ENCODE peak calls at places on chromosomes 1 and 21, in five cellular contexts. A, M, K, V and S are unnamed samples.

GRCh38 chr1:160167056-160167455 is 15.7 kb downstream of the ATP1A4 start:
- DNase-seq in A (no peak), M (no peak), K (no peak), V (no peak), S (no peak)

GRCh38 chr1:903721-904270 is 19.9 kb upstream of the SAMD11 start:
- DNase-seq in A (no peak), M (no peak), K (no peak), V (no peak), S (no peak)

GRCh38 chr1:70818391-70818790 is 229.2 kb downstream of the PTGER3 start:
- DNase-seq in A (no peak), M (no peak), K (no peak), V (no peak), S (no peak)

GRCh38 chr1:31412732-31413404 is at the start of gene SERINC2:
- DNase-seq in A (no peak), M (peak), K (no peak), V (no peak), S (no peak)

GRCh38 chr1:65372557-65372956 is 47.9 kb upstream of the LEPR start:
- DNase-seq in A (no peak), M (no peak), K (no peak), V (no peak), S (no peak)

GRCh38 chr21:18545908-18546307 is 142.3 kb upstream of the TMPRSS15 start:
- DNase-seq in A (no peak), M (no peak), K (no peak), V (no peak), S (no peak)

GRCh38 chr1:157985473-157985872 is 8.0 kb upstream of the KIRREL1 start:
- DNase-seq in A (no peak), M (no peak), K (no peak), V (no peak), S (no peak)

GRCh38 chr1:183203094-183203493 is 17.0 kb downstream of the LAMC2 start:
- DNase-seq in A (no peak), M (no peak), K (no peak), V (no peak), S (no peak)

GRCh38 chr21:34846601-34847112 is 177.9 kb downstream of the CLIC6 start:
- DNase-seq in A (no peak), M (no peak), K (peak), V (no peak), S (peak)

GRCh38 chr1:153888518-153888917 is 34.3 kb downstream of the GATAD2B start:
- DNase-seq in A (no peak), M (no peak), K (peak), V (no peak), S (no peak)

GRCh38 chr1:9629445-9630201 is 21.9 kb upstream of the PIK3CD start:
- DNase-seq in A (no peak), M (no peak), K (no peak), V (no peak), S (no peak)

GRCh38 chr1:62229932-62230331 is 35.3 kb downstream of the L1TD1 start:
- DNase-seq in A (no peak), M (no peak), K (no peak), V (no peak), S (no peak)

GRCh38 chr21:39014751-39015150 is 168.5 kb downstream of the PSMG1 start:
- DNase-seq in A (no peak), M (no peak), K (peak), V (no peak), S (no peak)

GRCh38 chr1:111515291-111516007 is 12.0 kb upstream of the ADORA3 start:
- DNase-seq in A (no peak), M (no peak), K (peak), V (no peak), S (no peak)

GRCh38 chr1:196680107-196680506 is 28.3 kb downstream of the CFH start:
- DNase-seq in A (no peak), M (no peak), K (peak), V (no peak), S (no peak)

GRCh38 chr1:214192825-214193643 is 87.9 kb upstream of the SMYD2 start:
- DNase-seq in A (no peak), M (no peak), K (no peak), V (no peak), S (no peak)

GRCh38 chr21:28636988-28637691 is 355.5 kb downstream of the LTN1 start:
- DNase-seq in A (no peak), M (no peak), K (peak), V (no peak), S (peak)

GRCh38 chr1:155022927-155023236 is 10.7 kb downstream of the DCST2 start:
- DNase-seq in A (no peak), M (no peak), K (no peak), V (no peak), S (peak)
- TF ChIP-seq MAFK in A (no peak), M (no peak), K (no peak), V (no peak), S (no peak)

DNA sequence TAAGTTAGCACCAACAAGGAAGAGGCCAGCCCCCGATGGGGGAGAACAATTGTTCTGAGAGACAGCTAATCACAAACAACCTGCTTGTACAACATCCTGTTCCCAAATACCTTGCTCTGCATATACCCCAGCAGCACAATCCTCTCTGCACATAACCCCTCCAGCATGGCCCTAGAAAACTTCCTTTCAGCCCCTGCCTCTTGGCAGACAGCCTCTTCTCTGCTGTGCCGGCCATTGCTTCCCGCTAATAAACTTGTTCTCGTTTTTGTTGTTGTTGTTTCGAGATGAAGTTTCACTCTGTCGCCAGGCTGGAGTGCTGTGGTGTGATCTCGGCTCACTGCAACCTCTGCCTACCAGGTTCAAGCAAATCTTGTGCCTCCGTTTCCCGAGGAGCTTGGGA is 392.7 kb downstream of the SMYD3 start:
- DNase-seq in A (no peak), M (no peak), K (no peak), V (no peak), S (no peak)
- TF ChIP-seq RAD21 in A (no peak), M (no peak), K (no peak), V (no peak), S (no peak)

DNA sequence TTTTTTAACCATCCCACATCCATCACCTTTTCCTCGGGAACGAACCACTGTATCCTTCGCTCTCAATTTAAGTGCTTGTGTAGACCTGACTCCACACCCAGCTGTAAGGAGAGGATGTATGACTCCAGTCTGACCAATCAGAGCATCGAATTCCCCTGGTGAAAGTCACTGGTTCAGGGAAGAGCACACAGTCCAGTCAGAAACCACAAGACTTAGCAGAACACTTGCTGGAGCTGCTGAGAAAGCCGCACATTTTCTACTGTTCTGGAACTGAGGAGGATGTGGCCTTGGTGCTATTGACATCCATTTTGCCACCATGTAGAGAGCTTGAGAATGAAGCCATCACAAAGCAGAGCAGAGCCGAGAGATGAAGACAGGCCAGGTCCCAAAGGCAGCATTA is 59.9 kb upstream of the CNN3 start:
- DNase-seq in A (no peak), M (no peak), K (peak), V (no peak), S (no peak)
- TF ChIP-seq MAFK in A (no peak), M (no peak), K (no peak), V (no peak), S (no peak)

GRCh38 chr21:36113647-36114428 is 21.0 kb upstream of the CBR3 start:
- DNase-seq in A (no peak), M (no peak), K (no peak), V (peak), S (peak)
- TF ChIP-seq RAD21 in A (no peak), M (no peak), K (no peak), V (no peak), S (no peak)

DNA sequence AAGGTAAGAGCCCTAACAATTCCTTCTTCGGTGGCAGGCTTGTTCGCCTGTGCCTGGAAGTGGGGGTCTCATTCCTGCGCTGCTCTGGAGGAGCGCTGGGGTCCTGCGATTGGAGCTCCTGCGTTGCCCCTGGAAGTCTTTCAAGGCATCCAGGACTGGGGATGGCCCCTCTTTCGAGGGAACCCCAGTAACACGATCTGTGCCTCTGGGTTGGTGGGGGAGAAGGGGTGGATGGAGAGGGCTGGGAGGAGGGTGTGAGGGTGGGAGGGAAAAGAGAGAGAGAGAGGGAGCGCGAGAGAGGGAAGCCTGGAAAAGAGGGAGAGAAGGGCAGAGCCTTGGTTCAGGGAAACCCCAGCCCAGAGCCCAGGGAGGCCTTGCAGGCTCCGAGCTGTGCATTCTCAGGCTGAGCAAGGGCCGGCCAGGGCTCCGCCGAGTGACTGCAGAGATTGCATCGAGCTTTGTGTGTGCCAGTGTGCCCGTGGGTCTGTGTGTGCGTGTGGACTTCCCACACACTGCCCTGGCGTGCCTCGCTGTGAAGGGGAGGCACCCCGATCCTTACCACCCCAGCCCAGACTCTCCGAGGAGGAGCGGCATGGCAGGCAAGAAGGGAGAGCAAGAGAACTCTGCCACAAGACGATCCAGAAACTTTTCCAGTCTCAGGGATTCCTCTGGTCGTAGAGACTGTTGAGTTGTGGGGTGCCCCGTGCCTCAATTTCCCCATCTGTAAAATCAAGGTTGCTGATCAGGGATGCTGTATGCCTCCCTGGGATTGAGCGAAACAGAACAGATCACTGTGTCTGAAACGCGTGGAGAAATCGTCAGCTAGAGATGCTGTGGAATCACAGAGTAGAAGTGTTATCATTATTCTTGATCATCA is 609 bp downstream of the BCL9 start:
- DNase-seq in A (peak), M (no peak), K (peak), V (no peak), S (no peak)
- TF ChIP-seq MAFK in A (no peak), M (no peak), K (no peak), V (no peak), S (no peak)

DNA sequence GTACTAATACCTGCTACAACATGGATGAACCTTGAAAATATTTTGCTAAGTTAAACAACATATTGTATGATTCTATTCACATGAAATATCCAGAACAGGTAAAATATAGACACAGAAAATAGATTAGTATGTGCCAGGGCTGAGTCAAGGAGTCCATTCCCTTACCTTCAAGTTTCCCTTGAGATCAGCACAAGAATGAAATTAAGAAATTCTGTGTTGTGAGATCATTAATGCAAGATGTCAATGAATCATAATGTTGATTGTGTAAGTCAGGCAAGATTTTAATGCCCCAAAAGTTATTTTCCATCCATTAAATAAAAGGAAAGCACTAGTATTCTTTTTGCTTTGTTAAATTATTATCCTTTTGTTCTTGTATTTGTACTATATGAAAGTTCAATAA is 139.4 kb downstream of the MRPL39 start:
- DNase-seq in A (no peak), M (no peak), K (no peak), V (no peak), S (no peak)
- TF ChIP-seq RAD21 in A (no peak), M (no peak), K (no peak), V (no peak), S (no peak)

DNA sequence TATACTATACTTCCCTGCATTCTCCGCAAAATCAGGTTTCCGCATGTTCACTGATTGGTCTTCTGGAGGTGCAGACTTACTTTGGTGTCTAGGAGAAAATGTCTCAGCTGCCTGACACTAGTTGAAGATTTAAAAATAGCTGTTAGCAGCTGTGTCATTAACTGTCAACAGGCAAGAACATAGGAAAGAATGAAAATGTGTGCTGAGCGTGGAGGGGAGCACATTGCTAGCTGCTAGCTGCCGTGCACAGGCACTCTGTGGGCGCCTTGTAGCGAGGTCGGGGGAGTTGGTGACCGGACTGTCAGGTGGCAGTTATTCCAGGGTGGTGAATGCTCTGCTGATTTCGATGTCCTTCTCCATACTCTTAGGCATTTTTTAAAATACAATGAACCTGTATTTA is 5.2 kb downstream of the FAAH start:
- DNase-seq in A (no peak), M (no peak), K (no peak), V (no peak), S (no peak)
- TF ChIP-seq MAFK in A (no peak), M (no peak), K (no peak), V (no peak), S (no peak)

DNA sequence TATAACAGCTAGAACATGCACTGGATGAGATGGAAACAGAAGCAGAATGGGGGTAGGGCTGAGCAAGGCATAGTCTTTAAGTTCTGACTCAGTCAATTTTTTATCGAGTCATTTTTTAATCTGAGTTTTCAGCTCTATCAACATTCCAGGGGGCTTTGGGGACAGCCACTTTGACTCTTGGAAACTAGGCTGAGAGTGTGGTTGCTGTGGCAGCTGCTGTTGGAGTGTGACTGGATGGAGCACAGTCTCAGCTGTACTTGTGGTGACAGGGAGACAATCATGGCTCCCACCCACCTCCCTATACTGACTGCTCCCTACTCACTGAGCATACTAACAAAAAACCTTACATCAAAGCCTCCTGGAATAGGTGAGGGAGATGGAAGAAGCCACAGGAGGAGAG is 25.0 kb downstream of the GJA5 start:
- DNase-seq in A (no peak), M (no peak), K (no peak), V (no peak), S (no peak)
- TF ChIP-seq RAD21 in A (no peak), M (no peak), K (no peak), V (no peak), S (no peak)

GRCh38 chr1:161407451-161407985 is 39.8 kb upstream of the CFAP126 start:
- DNase-seq in A (no peak), M (no peak), K (no peak), V (no peak), S (no peak)
- TF ChIP-seq MAFK in A (no peak), M (no peak), K (no peak), V (no peak), S (no peak)

GRCh38 chr1:117127840-117128239 is 6.3 kb upstream of the TRIM45 start:
- DNase-seq in A (no peak), M (no peak), K (peak), V (no peak), S (no peak)

GRCh38 chr1:117123274-117123673 is 1.7 kb upstream of the TRIM45 start:
- DNase-seq in A (no peak), M (no peak), K (no peak), V (no peak), S (no peak)

GRCh38 chr1:117130526-117130925 is 9.0 kb upstream of the TRIM45 start:
- DNase-seq in A (no peak), M (no peak), K (no peak), V (no peak), S (no peak)

GRCh38 chr1:117128323-117129079 is 7.0 kb upstream of the TRIM45 start:
- DNase-seq in A (no peak), M (no peak), K (peak), V (no peak), S (peak)
- TF ChIP-seq RAD21 in A (peak), M (peak), K (peak), V (no peak), S (peak)